ENCODE peak calls at places on chromosome 17, in eight cellular contexts. F is mucosa of gallbladder, H is hippocampal formation, N is stomach, S is hypothalamus, W is cardiac muscle cell, V is GM13976, X is AG08396. Z is an unnamed sample.

GRCh38 chr17:77382356-77382911 is 241.7 kb downstream of the SEC14L1 start:
- DNase-seq in V (no peak), N (no peak), X (no peak), W (no peak), H (no peak), F (no peak), S (no peak), Z (peak)

GRCh38 chr17:67431210-67432015 is 54.3 kb downstream of the PITPNC1 start:
- DNase-seq in H (no peak), W (no peak), S (no peak), X (peak), F (no peak), V (peak), N (no peak), Z (peak)

GRCh38 chr17:61480414-61480807 is 28.2 kb downstream of the TBX4 start:
- DNase-seq in V (no peak), N (no peak), S (no peak), W (no peak), X (no peak), F (no peak), H (no peak), Z (no peak)

GRCh38 chr17:42279776-42280630 is 3.8 kb upstream of the STAT5B start:
- DNase-seq in H (no peak), S (no peak), X (no peak), W (no peak), F (no peak), N (peak), V (no peak), Z (no peak)

GRCh38 chr17:45775576-45776011 is 8.5 kb upstream of the CRHR1 start:
- DNase-seq in F (peak), V (no peak), N (peak), S (peak), W (no peak), X (no peak), H (no peak), Z (no peak)

GRCh38 chr17:16003841-16004240 is 4.2 kb downstream of the TTC19 start:
- DNase-seq in X (no peak), S (no peak), H (no peak), V (no peak), W (no peak), N (no peak), F (no peak), Z (no peak)

GRCh38 chr17:82751171-82751570 is 694 bp upstream of the TBCD start:
- DNase-seq in F (no peak), H (no peak), W (no peak), S (no peak), N (no peak), V (no peak), X (no peak), Z (peak)

GRCh38 chr17:38852771-38853291 is 690 bp downstream of the RPL23 start:
- DNase-seq in W (no peak), F (no peak), H (no peak), S (no peak), X (no peak), V (no peak), N (no peak), Z (no peak)

GRCh38 chr17:59190806-59191205 is 19.0 kb upstream of the SMG8 start:
- DNase-seq in N (no peak), W (no peak), X (no peak), V (no peak), H (no peak), S (no peak), F (no peak), Z (no peak)

GRCh38 chr17:17420035-17420434 is 56.8 kb upstream of the MED9 start:
- DNase-seq in W (no peak), X (no peak), F (no peak), V (no peak), N (no peak), S (no peak), H (no peak), Z (no peak)